ENCODE peak calls at places on chromosomes 1 and 21, in nine cellular contexts. A is transverse colon, G is suprapubic skin, Z is ovary, V is A549, J is tibial nerve, Q is stomach, F is K562, K is GM12878. H is an unnamed sample.
A peak's percentile ranks its signal among the peaks of the same experiment; 100 is the strongest.

GRCh38 chr1:91502138-91502881 is 1.7 kb downstream of the CDC7 start:
- DNase-seq in A (no peak), G (no peak), Z (no peak), V (no peak), J (no peak), Q (no peak), F (no peak), K (no peak), H (no peak)

GRCh38 chr21:26686278-26686677 is 113.2 kb upstream of the CYYR1 start:
- DNase-seq in A (no peak), G (no peak), Z (no peak), V (peak; percentile 1), J (no peak), Q (no peak), F (no peak), K (no peak), H (no peak)

GRCh38 chr1:236287757-236288619 is 6.2 kb upstream of the ERO1B start:
- DNase-seq in A (peak; percentile 22), G (no peak), Z (peak; percentile 80), V (no peak), J (no peak), Q (no peak), F (peak; percentile 84), K (no peak), H (no peak)

GRCh38 chr21:25885405-25885804 is 150.6 kb downstream of the GABPA start:
- DNase-seq in A (no peak), G (no peak), Z (no peak), V (no peak), J (no peak), Q (no peak), F (no peak), K (no peak), H (no peak)

GRCh38 chr1:39178541-39179431 is 25.7 kb upstream of the MACF1 start:
- DNase-seq in A (no peak), G (no peak), Z (no peak), V (peak; percentile 39), J (no peak), Q (no peak), F (peak; percentile 29), K (no peak), H (no peak)

GRCh38 chr1:56060901-56061300 is 518.5 kb downstream of the PLPP3 start:
- DNase-seq in A (peak; percentile 12), G (no peak), Z (no peak), V (no peak), J (no peak), Q (no peak), F (no peak), K (no peak), H (no peak)

GRCh38 chr1:64065571-64065970 is 137.9 kb upstream of the UBE2U start:
- DNase-seq in A (no peak), G (no peak), Z (no peak), V (no peak), J (no peak), Q (no peak), F (no peak), K (no peak), H (no peak)

GRCh38 chr1:7299329-7299799 is 471.7 kb upstream of the VAMP3 start:
- DNase-seq in A (peak; percentile 54), G (peak; percentile 49), Z (peak; percentile 76), V (peak; percentile 65), J (peak; percentile 37), Q (peak; percentile 68), F (no peak), K (no peak), H (peak; percentile 91)

GRCh38 chr1:77459881-77460280 is 178.1 kb downstream of the AK5 start:
- DNase-seq in A (no peak), G (no peak), Z (no peak), V (no peak), J (no peak), Q (no peak), F (no peak), K (no peak), H (no peak)

GRCh38 chr1:59994302-59995198 is 68.0 kb upstream of the CYP2J2 start:
- DNase-seq in A (no peak), G (no peak), Z (no peak), V (no peak), J (peak; percentile 33), Q (no peak), F (no peak), K (no peak), H (no peak)

GRCh38 chr1:203629509-203630082 is 3.0 kb downstream of the ATP2B4 start:
- DNase-seq in A (peak; percentile 79), G (peak; percentile 91), Z (peak; percentile 71), V (no peak), J (peak; percentile 53), Q (peak; percentile 69), F (peak; percentile 63), K (no peak), H (no peak)
- H3K4me1 ChIP-seq in A (peaks cover 37% of the 10 kb centered on the region), G (peaks cover 58% of the 10 kb centered on the region), Z (peaks cover 19% of the 10 kb centered on the region), V (peaks cover 24% of the 10 kb centered on the region), J (peaks cover 23% of the 10 kb centered on the region), Q (peaks cover 65% of the 10 kb centered on the region), F (peaks cover 38% of the 10 kb centered on the region), K (peaks cover 28% of the 10 kb centered on the region), H (peaks cover 38% of the 10 kb centered on the region)

GRCh38 chr1:193629875-193630274 is 443.5 kb upstream of the B3GALT2 start:
- DNase-seq in A (no peak), G (no peak), Z (no peak), V (no peak), J (peak; percentile 9), Q (no peak), F (no peak), K (no peak), H (no peak)
- TF ChIP-seq EP300 in A (no peak), G (no peak), Z (no peak), V (no peak), J (no peak), Q (no peak), F (no peak), K (no peak), H (no peak)

DNA sequence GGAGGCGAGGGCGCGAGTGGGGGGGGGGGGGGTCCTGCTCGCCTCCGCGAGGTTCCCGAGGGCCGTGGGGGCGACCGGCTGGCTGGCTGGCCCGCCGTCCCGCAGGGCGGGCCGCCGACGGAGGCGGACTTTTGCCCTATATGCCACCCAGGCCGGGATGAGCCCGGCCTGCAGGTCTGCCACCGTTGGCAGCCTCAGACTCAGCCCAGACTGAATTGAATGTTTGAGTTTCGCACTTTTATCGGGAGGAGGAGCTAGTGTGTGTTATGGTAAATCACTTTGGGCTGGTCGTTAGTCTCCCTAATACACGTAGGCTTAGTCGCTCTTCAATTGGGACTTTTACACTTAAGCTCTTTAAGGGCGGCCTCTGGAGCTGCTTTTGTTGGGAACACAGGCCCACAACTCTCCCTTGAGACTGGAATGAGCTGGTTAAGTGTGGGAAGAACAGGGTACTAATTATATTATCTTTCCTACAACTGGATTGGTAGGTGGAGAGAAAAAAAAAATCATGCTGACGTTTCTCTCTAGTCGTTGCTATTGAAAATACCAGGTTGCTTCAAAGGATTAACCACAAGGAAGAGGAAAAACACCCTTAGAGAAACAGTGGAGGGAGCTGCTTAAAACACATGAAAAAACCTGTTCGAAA is 1.3 kb upstream of the IRF2BP2 start:
- DNase-seq in A (no peak), G (no peak), Z (no peak), V (peak; percentile 71), J (peak; percentile 51), Q (no peak), F (no peak), K (peak; percentile 76), H (no peak)
- TF ChIP-seq POLR2A in A (peak; percentile 84), G (no peak), Z (no peak), V (no peak), J (no peak), Q (no peak), F (no peak), K (no peak), H (peak; percentile 5)

GRCh38 chr1:36380003-36380631 is 5.6 kb downstream of the STK40 start:
- DNase-seq in A (no peak), G (no peak), Z (peak; percentile 74), V (no peak), J (no peak), Q (no peak), F (no peak), K (no peak), H (no peak)
- H3K4me1 ChIP-seq in A (peaks cover 35% of the 10 kb centered on the region), G (peaks cover 52% of the 10 kb centered on the region), Z (peaks cover 33% of the 10 kb centered on the region), V (peaks cover 24% of the 10 kb centered on the region), J (peaks cover 13% of the 10 kb centered on the region), Q (peaks cover 80% of the 10 kb centered on the region), F (peaks cover 30% of the 10 kb centered on the region), K (peaks cover 12% of the 10 kb centered on the region), H (peaks cover 62% of the 10 kb centered on the region)

GRCh38 chr1:160779662-160780397 is 16.1 kb upstream of the LY9 start:
- DNase-seq in A (peak; percentile 38), G (no peak), Z (no peak), V (peak; percentile 50), J (no peak), Q (no peak), F (peak; percentile 69), K (no peak), H (no peak)

GRCh38 chr1:160778976-160779375 is 17.0 kb upstream of the LY9 start:
- DNase-seq in A (no peak), G (no peak), Z (no peak), V (no peak), J (no peak), Q (no peak), F (no peak), K (no peak), H (peak; percentile 64)

GRCh38 chr1:160774886-160775719 is 20.9 kb upstream of the LY9 start:
- DNase-seq in A (no peak), G (no peak), Z (no peak), V (no peak), J (no peak), Q (no peak), F (no peak), K (no peak), H (peak; percentile 68)

GRCh38 chr1:160776178-160776577 is 19.8 kb upstream of the LY9 start:
- DNase-seq in A (no peak), G (no peak), Z (no peak), V (no peak), J (no peak), Q (no peak), F (no peak), K (no peak), H (peak; percentile 70)

GRCh38 chr1:160777486-160778089 is 18.4 kb upstream of the LY9 start:
- DNase-seq in A (peak; percentile 49), G (no peak), Z (no peak), V (peak; percentile 27), J (no peak), Q (peak; percentile 68), F (peak; percentile 50), K (no peak), H (peak; percentile 70)
- TF ChIP-seq EP300 in A (no peak), G (no peak), Z (no peak), V (no peak), J (no peak), Q (no peak), F (no peak), K (no peak), H (no peak)